ENCODE peak calls at places on chromosome 17, in ten cellular contexts. F is body of pancreas; E is NCI-H1436; R is fibroblast of the conjunctiva; G is GM06990; M is non-pigmented ciliary epithelial cell; T is activated CD8-positive, alpha-beta memory T cell treated with anti-CD3 and anti-CD28 coated beads for 48 hours; Z is NCI-H2171; X is cardiac septum; H is fibroblast of mammary gland. W is an unnamed sample.

GRCh38 chr17:28333083-28333746 is 2.1 kb downstream of the IFT20 start:
- DNase-seq in H (no peak), X (no peak), G (no peak), R (no peak), M (no peak), E (no peak), T (no peak), F (no peak), Z (no peak), W (no peak)

GRCh38 chr17:82752371-82753200 is 721 bp downstream of the TBCD start:
- DNase-seq in H (peak), M (no peak), R (no peak), F (no peak), Z (no peak), T (no peak), X (no peak), E (peak), G (no peak), W (peak)

GRCh38 chr17:56300191-56300590 is 146.9 kb downstream of the ANKFN1 start:
- DNase-seq in X (no peak), F (no peak), H (no peak), T (no peak), Z (no peak), M (no peak), G (no peak), R (no peak), E (no peak), W (no peak)

GRCh38 chr17:52673791-52674190 is 515.3 kb upstream of the CA10 start:
- DNase-seq in M (no peak), H (no peak), R (no peak), X (no peak), G (no peak), Z (no peak), F (no peak), T (no peak), E (no peak), W (no peak)

GRCh38 chr17:71405101-71405500 is 715.7 kb upstream of the SOX9 start:
- DNase-seq in X (no peak), G (no peak), H (peak), T (no peak), E (no peak), M (no peak), F (no peak), R (no peak), Z (no peak), W (no peak)

GRCh38 chr17:40018211-40019121 is 3.2 kb downstream of the CSF3 start:
- DNase-seq in M (no peak), R (peak), Z (no peak), H (peak), T (no peak), F (no peak), G (no peak), E (no peak), X (no peak), W (no peak)

GRCh38 chr17:80060629-80061028 is 24.2 kb downstream of the CCDC40 start:
- DNase-seq in H (no peak), Z (no peak), R (no peak), F (no peak), X (no peak), M (no peak), T (no peak), E (no peak), G (no peak), W (no peak)

GRCh38 chr17:2547176-2547575 is 35.5 kb upstream of the METTL16 start:
- DNase-seq in R (peak), T (no peak), M (no peak), Z (no peak), H (peak), X (no peak), G (no peak), E (no peak), F (no peak), W (peak)

GRCh38 chr17:6610011-6610410 is 30.5 kb downstream of the KIAA0753 start:
- DNase-seq in T (no peak), G (no peak), E (no peak), Z (no peak), R (no peak), X (no peak), M (no peak), F (no peak), H (no peak), W (no peak)

GRCh38 chr17:16516594-16517018 is 24.6 kb upstream of the LRRC75A start:
- DNase-seq in M (peak), R (peak), T (no peak), G (no peak), F (no peak), Z (no peak), H (peak), E (no peak), X (no peak), W (peak)

GRCh38 chr17:75983501-75984181 is 4.6 kb downstream of the TEN1 start:
- DNase-seq in M (no peak), E (no peak), Z (no peak), R (peak), F (peak), H (peak), X (no peak), T (no peak), G (no peak), W (peak)

GRCh38 chr17:63435681-63436522 is 10.2 kb downstream of the CYB561 start:
- DNase-seq in H (no peak), F (peak), M (no peak), T (no peak), E (peak), G (no peak), X (no peak), R (no peak), Z (peak), W (no peak)

GRCh38 chr17:28551421-28552186 is 820 bp downstream of the UNC119 start:
- DNase-seq in H (no peak), E (no peak), Z (no peak), G (no peak), F (no peak), R (no peak), X (no peak), M (no peak), T (no peak), W (peak)

GRCh38 chr17:79633154-79633553 is 22.3 kb upstream of the RBFOX3 start:
- DNase-seq in R (no peak), F (no peak), G (no peak), Z (no peak), X (peak), H (no peak), M (no peak), E (no peak), T (no peak), W (no peak)

GRCh38 chr17:77203846-77204245 is 63.1 kb downstream of the SEC14L1 start:
- DNase-seq in G (no peak), X (no peak), R (no peak), F (no peak), M (no peak), T (no peak), Z (no peak), H (no peak), E (no peak), W (no peak)

GRCh38 chr17:16108386-16108785 is 106.9 kb downstream of the NCOR1 start:
- DNase-seq in E (no peak), H (no peak), T (no peak), M (no peak), F (no peak), G (no peak), Z (no peak), R (no peak), X (no peak), W (no peak)

GRCh38 chr17:30084773-30085172 is 31.8 kb upstream of the NSRP1 start:
- DNase-seq in E (no peak), X (no peak), G (no peak), F (no peak), Z (no peak), T (no peak), H (no peak), R (no peak), M (no peak), W (no peak)

GRCh38 chr17:75261336-75262111 is at the start of the genes GGA3 and MRPS7:
- DNase-seq in G (peak), Z (peak), F (peak), E (peak), T (peak), H (peak), M (no peak), X (peak), R (peak), W (peak)

GRCh38 chr17:19753049-19753444 is 4.9 kb upstream of the ALDH3A1 start:
- DNase-seq in G (no peak), M (no peak), T (no peak), X (peak), Z (no peak), F (peak), R (peak), E (no peak), H (peak), W (no peak)

GRCh38 chr17:64345691-64346376 is 44.8 kb downstream of the PECAM1 start:
- DNase-seq in F (no peak), H (no peak), X (peak), M (no peak), E (no peak), Z (peak), T (no peak), G (no peak), R (no peak), W (no peak)

GRCh38 chr17:43011728-43012472 is 5.3 kb downstream of the IFI35 start:
- DNase-seq in Z (no peak), E (no peak), M (no peak), H (no peak), F (no peak), T (no peak), R (no peak), X (no peak), G (no peak), W (no peak)

GRCh38 chr17:54172654-54173316 is 350.1 kb downstream of the KIF2B start:
- DNase-seq in M (no peak), H (peak), Z (no peak), G (no peak), X (no peak), F (peak), T (no peak), E (no peak), R (no peak), W (peak)

GRCh38 chr17:8753136-8753975 is 5.0 kb downstream of the SPDYE4 start:
- DNase-seq in Z (no peak), M (no peak), X (no peak), F (no peak), R (no peak), E (no peak), G (no peak), H (no peak), T (no peak), W (no peak)

GRCh38 chr17:32672701-32673100 is 185.9 kb downstream of the CDK5R1 start:
- DNase-seq in G (no peak), R (no peak), X (no peak), M (no peak), E (no peak), F (no peak), Z (no peak), H (no peak), T (no peak), W (no peak)

GRCh38 chr17:83171661-83172060 is 92.3 kb downstream of the METRNL start:
- DNase-seq in E (no peak), Z (no peak), H (no peak), G (no peak), F (no peak), M (no peak), R (no peak), T (no peak), X (peak), W (no peak)

GRCh38 chr17:39736319-39737165 is 1.2 kb upstream of the GRB7 start:
- DNase-seq in Z (no peak), E (no peak), H (peak), X (no peak), T (no peak), M (no peak), F (no peak), R (no peak), G (no peak), W (no peak)

GRCh38 chr17:63827801-63828221 is 348 bp upstream of the FTSJ3 start:
- DNase-seq in F (no peak), R (no peak), X (no peak), M (no peak), G (no peak), H (no peak), E (no peak), T (no peak), Z (no peak), W (no peak)

GRCh38 chr17:81092518-81093095 is 57.7 kb downstream of the BAIAP2 start:
- DNase-seq in R (no peak), X (no peak), M (no peak), T (no peak), E (no peak), H (no peak), Z (no peak), F (no peak), G (no peak), W (no peak)